ENCODE peak calls at places on chromosomes 6 and 20, in eight cellular contexts. P is ovary; A is coronary artery; O is WERI-Rb-1; Y is CD4-positive, alpha-beta T cell; U is MM.1S; X is astrocyte of the cerebellum; C is glutamatergic neuron. H is an unnamed sample.

GRCh38 chr20:48492188-48493070 is 335.4 kb downstream of the PREX1 start:
- DNase-seq in C (no peak), P (no peak), X (no peak), O (no peak), U (no peak), A (peak), Y (no peak), H (no peak)

GRCh38 chr6:42162812-42163211 is 10.4 kb upstream of the GUCA1A start:
- DNase-seq in Y (no peak), C (no peak), U (no peak), P (no peak), O (no peak), A (no peak), X (no peak), H (no peak)

GRCh38 chr20:5767493-5768098 is 17.4 kb downstream of the SHLD1 start:
- DNase-seq in Y (no peak), U (no peak), X (no peak), A (no peak), O (no peak), C (no peak), P (no peak), H (no peak)

GRCh38 chr20:8414611-8415274 is 282.7 kb downstream of the PLCB1 start:
- DNase-seq in O (no peak), X (peak), A (no peak), C (no peak), Y (no peak), U (no peak), P (no peak), H (no peak)

GRCh38 chr6:74333406-74333805 is 637.4 kb downstream of the CD109 start:
- DNase-seq in X (no peak), A (no peak), Y (no peak), C (no peak), O (no peak), P (no peak), U (peak), H (no peak)

GRCh38 chr6:89792881-89793280 is 26.7 kb downstream of the MDN1 start:
- DNase-seq in O (peak), X (peak), U (peak), Y (no peak), A (no peak), P (no peak), C (peak), H (no peak)

GRCh38 chr6:149332602-149333311 is 15.2 kb downstream of the TAB2 start:
- DNase-seq in C (no peak), P (no peak), X (no peak), O (no peak), Y (no peak), A (no peak), U (no peak), H (no peak)

GRCh38 chr6:160141001-160141726 is 19.5 kb downstream of the SLC22A1 start:
- DNase-seq in Y (no peak), O (no peak), X (peak), A (no peak), C (no peak), P (no peak), U (no peak), H (no peak)

GRCh38 chr20:48066256-48066655 is 281.0 kb upstream of the SULF2 start:
- DNase-seq in A (no peak), C (no peak), P (no peak), Y (no peak), O (no peak), U (no peak), X (no peak), H (no peak)

GRCh38 chr6:156703719-156704118 is 73.5 kb upstream of the ARID1B start:
- DNase-seq in X (no peak), C (no peak), O (no peak), Y (no peak), A (no peak), P (no peak), U (no peak), H (no peak)

GRCh38 chr20:34311118-34312023 is 8.2 kb upstream of the AHCY start:
- DNase-seq in C (peak), U (no peak), P (peak), A (no peak), Y (no peak), X (no peak), O (peak), H (peak)

GRCh38 chr6:25583099-25583498 is 68.9 kb upstream of the SCGN start:
- DNase-seq in C (no peak), A (no peak), X (no peak), U (no peak), P (no peak), O (no peak), Y (no peak), H (no peak)

DNA sequence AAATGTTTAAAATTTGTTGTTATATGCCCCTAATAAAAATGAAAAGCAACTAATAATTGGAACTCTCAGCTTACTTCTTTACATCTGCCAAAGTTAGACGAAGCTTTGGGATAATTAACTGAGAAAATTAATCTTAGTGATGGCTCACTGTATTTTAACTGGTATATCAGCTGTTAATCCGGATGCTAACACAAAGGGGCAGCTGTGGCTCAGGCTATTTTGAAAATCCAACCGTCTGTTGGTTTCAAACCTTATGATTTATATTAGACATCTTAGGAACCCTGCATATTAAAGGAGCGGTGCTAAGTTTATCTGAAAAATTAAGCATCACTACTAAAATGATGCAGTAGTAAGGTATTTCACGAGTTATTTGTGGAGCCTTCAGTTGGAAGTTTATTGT is 96.6 kb downstream of the AKAP7 start:
- DNase-seq in A (no peak), Y (no peak), P (no peak), C (no peak), U (no peak), X (no peak), O (peak), H (no peak)
- TF ChIP-seq CTCF in A (no peak), Y (no peak), P (no peak), C (no peak), U (no peak), X (no peak), O (no peak), H (no peak)

GRCh38 chr6:97501875-97502274 is 218.9 kb upstream of the MMS22L start:
- DNase-seq in A (no peak), Y (no peak), C (no peak), P (no peak), O (no peak), X (no peak), U (no peak), H (no peak)
- TF ChIP-seq CTCF in A (no peak), Y (no peak), C (no peak), P (no peak), O (no peak), X (no peak), U (no peak), H (no peak)

GRCh38 chr6:8589941-8590676 is 154.8 kb upstream of the SLC35B3 start:
- DNase-seq in P (no peak), X (no peak), C (peak), O (peak), A (no peak), U (no peak), Y (no peak), H (no peak)
- TF ChIP-seq CTCF in P (no peak), X (no peak), C (no peak), O (peak), A (no peak), U (no peak), Y (no peak), H (peak)

GRCh38 chr6:107070686-107071085 is 42.7 kb downstream of the MTRES1 start:
- DNase-seq in X (no peak), U (no peak), Y (no peak), O (no peak), C (no peak), P (no peak), A (no peak), H (no peak)

GRCh38 chr6:107080036-107080435 is 35.3 kb downstream of the BEND3 start:
- DNase-seq in O (peak), X (no peak), U (no peak), Y (no peak), C (no peak), A (no peak), P (no peak), H (no peak)

GRCh38 chr6:107077710-107078109 is 37.6 kb downstream of the BEND3 start:
- DNase-seq in Y (no peak), C (no peak), P (no peak), U (no peak), O (no peak), A (no peak), X (no peak), H (no peak)

GRCh38 chr6:107079429-107079828 is 35.9 kb downstream of the BEND3 start:
- DNase-seq in U (no peak), X (no peak), Y (no peak), C (no peak), O (no peak), P (no peak), A (no peak), H (no peak)

GRCh38 chr6:107075951-107076381 is 39.3 kb downstream of the BEND3 start:
- DNase-seq in O (no peak), U (no peak), C (no peak), P (no peak), Y (no peak), A (no peak), X (no peak), H (no peak)
- TF ChIP-seq CTCF in O (no peak), U (peak), C (no peak), P (no peak), Y (no peak), A (no peak), X (peak), H (no peak)

DNA sequence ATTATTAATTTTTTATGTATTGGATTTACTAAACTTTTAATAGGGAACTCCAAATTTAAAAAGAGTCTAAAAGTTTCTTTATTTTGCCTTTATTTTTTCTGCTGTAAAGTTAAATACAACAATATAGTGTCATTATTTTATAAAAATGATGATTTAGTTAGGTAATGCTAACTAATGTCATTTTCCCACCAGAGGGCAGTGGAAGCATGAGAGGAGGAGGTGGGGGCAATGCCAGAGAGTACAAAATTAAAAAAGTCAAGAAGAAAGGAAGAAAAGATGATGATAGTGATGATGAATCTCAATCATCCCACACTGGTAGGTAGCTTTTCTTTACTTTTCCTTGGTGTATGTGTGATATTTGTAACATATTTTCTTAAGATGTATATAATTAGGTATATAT is 20.2 kb upstream of the FHL5 start:
- DNase-seq in Y (no peak), A (no peak), U (no peak), O (peak), C (no peak), X (no peak), P (no peak), H (no peak)
- TF ChIP-seq CTCF in Y (peak), A (peak), U (peak), O (peak), C (peak), X (peak), P (no peak), H (peak)

DNA sequence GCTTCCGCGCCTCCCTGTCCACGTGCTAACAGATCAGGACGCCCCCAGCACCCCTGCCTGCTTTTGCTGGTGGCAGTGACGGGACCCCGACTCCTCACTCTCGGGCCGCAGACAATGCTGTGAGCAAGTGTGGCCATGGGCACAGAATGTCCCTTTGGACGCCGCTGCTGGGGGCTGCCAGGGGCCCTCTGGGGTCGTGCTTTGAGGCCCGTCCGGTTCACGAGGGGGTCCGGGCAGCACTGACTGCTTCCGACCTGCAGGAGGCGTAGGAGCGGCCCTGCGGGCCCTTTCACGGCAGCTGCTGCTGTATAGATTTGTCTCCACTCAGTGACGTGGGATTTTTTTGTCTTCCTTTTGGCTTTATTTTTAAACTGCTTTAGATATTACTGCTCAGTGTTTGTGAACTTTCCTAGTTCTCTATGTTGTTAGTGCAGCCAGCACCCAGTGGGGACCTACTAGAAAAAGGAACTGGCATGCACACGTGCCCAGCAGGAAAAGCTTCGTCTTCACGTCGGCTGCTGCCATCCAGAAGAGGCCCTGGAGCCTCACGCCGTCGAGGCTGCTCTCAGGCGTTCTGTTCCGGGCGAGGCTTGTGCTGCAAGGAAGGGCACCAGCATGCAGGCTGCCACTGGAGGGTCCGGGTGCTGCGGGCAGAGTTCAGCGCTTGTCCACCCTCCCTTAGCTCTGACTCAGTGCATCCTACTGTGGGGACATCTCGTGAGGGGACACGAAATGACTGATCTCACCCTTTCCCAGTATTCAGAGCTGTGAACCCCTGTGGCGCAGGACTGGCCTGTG is 21.7 kb downstream of the UCKL1 start:
- DNase-seq in P (no peak), O (no peak), U (no peak), Y (no peak), X (no peak), C (peak), A (no peak), H (no peak)
- TF ChIP-seq CTCF in P (no peak), O (peak), U (no peak), Y (peak), X (peak), C (peak), A (no peak), H (peak)

H was measured in progenitor cell of endocrine pancreas.